ENCODE peak calls at places on chromosomes 13 and 19, in eight cellular contexts. L, T, C, B, O, Y, E and U are unnamed samples.

GRCh38 chr13:27868639-27869435 is 51.0 kb upstream of the PDX1 start:
- DNase-seq in B (no peak), C (no peak), O (no peak), Y (no peak), L (no peak), E (peak; percentile 7), T (no peak), U (no peak)

GRCh38 chr13:95607363-95607762 is 37.1 kb downstream of the DZIP1 start:
- DNase-seq in B (no peak), Y (no peak), T (peak; percentile 80), L (no peak), O (no peak), C (peak; percentile 14), E (no peak), U (no peak)

GRCh38 chr19:3407556-3408516 is 41.5 kb downstream of the NFIC start:
- DNase-seq in B (peak; percentile 43), O (peak; percentile 57), T (peak; percentile 54), L (no peak), C (no peak), E (no peak), Y (peak; percentile 61), U (no peak)

GRCh38 chr13:72508392-72508791 is 219.0 kb downstream of the MZT1 start:
- DNase-seq in B (no peak), E (no peak), T (no peak), C (no peak), O (no peak), L (no peak), Y (no peak), U (no peak)

GRCh38 chr13:112690242-112690943 is 555 bp downstream of the ATP11A start:
- DNase-seq in B (no peak), T (peak; percentile 45), O (peak; percentile 60), Y (peak; percentile 56), C (no peak), L (peak; percentile 36), E (no peak), U (peak; percentile 45)

GRCh38 chr19:38667552-38668205 is 20.2 kb downstream of the ACTN4 start:
- DNase-seq in O (no peak), T (peak; percentile 89), Y (no peak), E (no peak), B (no peak), C (peak; percentile 66), L (no peak), U (no peak)

GRCh38 chr13:73358606-73359005 is 299.8 kb downstream of the KLF5 start:
- DNase-seq in E (no peak), Y (no peak), C (no peak), T (no peak), L (no peak), O (no peak), B (no peak), U (no peak)

GRCh38 chr19:46815833-46816627 is 27.6 kb upstream of the SLC1A5 start:
- DNase-seq in O (no peak), B (no peak), T (no peak), Y (no peak), C (no peak), E (peak; percentile 63), L (no peak), U (no peak)

GRCh38 chr19:39672473-39672872 is 16.8 kb downstream of the LGALS16 start:
- DNase-seq in T (no peak), C (no peak), E (no peak), O (no peak), Y (no peak), L (no peak), B (no peak), U (no peak)

GRCh38 chr19:48190288-48191284 is 20.1 kb downstream of the ZSWIM9 start:
- DNase-seq in E (peak; percentile 50), O (no peak), L (peak; percentile 52), Y (no peak), T (peak; percentile 96), C (no peak), B (no peak), U (peak; percentile 83)

GRCh38 chr19:15529774-15530372 is 21.5 kb downstream of the CYP4F22 start:
- DNase-seq in O (no peak), Y (no peak), C (no peak), T (no peak), E (no peak), B (no peak), L (no peak), U (no peak)

GRCh38 chr19:29239220-29239776 is 26.3 kb upstream of the UQCRFS1 start:
- DNase-seq in L (no peak), C (no peak), O (no peak), B (no peak), Y (no peak), E (no peak), T (no peak), U (no peak)

GRCh38 chr13:30872685-30873443 is 33.2 kb upstream of the MEDAG start:
- DNase-seq in O (peak; percentile 37), C (peak; percentile 76), E (no peak), Y (peak; percentile 75), B (peak; percentile 67), L (no peak), T (peak; percentile 95), U (no peak)

DNA sequence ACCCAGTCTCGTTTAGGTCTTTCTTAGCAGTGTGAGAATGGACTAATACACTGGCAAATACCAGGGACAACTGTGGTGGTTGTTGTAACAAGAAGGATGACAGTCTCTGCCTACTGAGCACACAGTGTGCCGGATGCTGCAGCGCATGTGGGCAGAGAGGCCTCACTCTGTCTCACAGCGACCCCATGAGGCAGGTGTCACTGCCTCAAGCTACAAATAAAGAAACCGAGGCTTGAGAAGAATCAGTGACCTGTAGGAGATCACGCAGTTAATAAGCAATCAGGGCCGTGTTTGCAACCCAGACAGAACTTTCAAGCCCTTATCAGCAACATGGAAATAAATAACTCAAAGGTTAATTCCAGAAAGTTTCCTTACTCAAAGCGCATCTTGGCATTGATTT is 40.5 kb upstream of the GAS6 start:
- DNase-seq in O (peak; percentile 68), C (no peak), B (peak; percentile 48), Y (peak; percentile 53), E (no peak), L (no peak), T (no peak), U (peak; percentile 58)
- TF ChIP-seq CTCF in O (peak; percentile 61), C (peak; percentile 57), B (peak; percentile 45), Y (peak; percentile 74), E (peak; percentile 30), L (peak; percentile 50), T (peak; percentile 47), U (peak; percentile 47)

DNA sequence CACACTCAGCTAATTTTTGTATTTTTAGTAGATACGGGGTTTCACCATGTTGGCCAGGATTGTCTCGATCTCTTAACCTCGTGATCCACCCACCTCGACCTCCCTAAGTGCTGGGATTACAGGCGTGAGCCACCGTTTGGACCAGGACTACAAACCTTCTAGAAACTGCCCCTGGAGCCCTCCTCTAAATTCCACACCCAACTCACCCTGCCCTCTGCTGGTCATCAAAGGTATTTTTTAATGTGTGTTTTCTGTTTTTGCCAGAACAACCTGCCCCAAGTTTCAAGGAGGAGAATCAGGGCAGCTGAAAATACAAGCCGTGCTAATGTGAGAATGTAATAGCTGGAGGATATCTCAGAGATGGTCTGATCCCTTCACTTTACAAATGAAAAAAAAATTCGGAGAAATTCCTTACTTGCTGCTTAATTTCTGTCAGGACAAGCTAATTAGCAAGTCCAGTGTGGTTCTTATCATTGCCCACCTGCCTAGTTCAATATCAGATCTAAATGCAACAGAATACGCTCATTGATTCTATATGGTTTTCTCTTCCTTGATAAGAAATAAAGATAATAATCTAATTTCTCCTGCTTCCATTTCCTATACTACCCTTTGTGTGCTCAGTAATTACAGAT is 4.1 kb downstream of the ATP8A2 start:
- DNase-seq in C (no peak), O (no peak), E (peak; percentile 31), B (peak; percentile 41), Y (no peak), T (peak; percentile 19), L (peak; percentile 18), U (peak; percentile 52)
- TF ChIP-seq CTCF in C (peak; percentile 74), O (peak; percentile 38), E (peak; percentile 44), B (peak; percentile 55), Y (peak; percentile 47), T (peak; percentile 66), L (peak; percentile 69), U (peak; percentile 59)

GRCh38 chr13:23709521-23709920 is 139.3 kb downstream of the TNFRSF19 start:
- DNase-seq in B (no peak), O (no peak), T (no peak), Y (no peak), L (no peak), C (no peak), E (no peak), U (no peak)
- TF ChIP-seq CTCF in B (no peak), O (no peak), T (peak; percentile 39), Y (no peak), L (no peak), C (peak; percentile 11), E (no peak), U (no peak)

GRCh38 chr13:52670726-52671125 is 18.1 kb downstream of the SUGT1 start:
- DNase-seq in E (no peak), C (no peak), B (no peak), L (no peak), O (no peak), Y (no peak), T (no peak), U (no peak)

GRCh38 chr13:52664269-52664668 is 11.6 kb downstream of the SUGT1 start:
- DNase-seq in E (no peak), C (no peak), Y (no peak), B (no peak), T (no peak), L (no peak), O (no peak), U (no peak)

GRCh38 chr13:52659340-52659739 is 6.7 kb downstream of the SUGT1 start:
- DNase-seq in E (no peak), O (no peak), C (no peak), L (no peak), Y (no peak), T (no peak), B (no peak), U (no peak)

GRCh38 chr13:52669677-52670076 is 17.0 kb downstream of the SUGT1 start:
- DNase-seq in C (no peak), B (no peak), E (no peak), L (no peak), O (no peak), T (no peak), Y (no peak), U (no peak)

GRCh38 chr13:52665325-52665724 is 12.7 kb downstream of the SUGT1 start:
- DNase-seq in O (no peak), Y (no peak), E (peak; percentile 16), B (no peak), C (no peak), T (peak; percentile 14), L (no peak), U (no peak)
- TF ChIP-seq CTCF in O (no peak), Y (peak; percentile 42), E (peak; percentile 20), B (no peak), C (peak; percentile 63), T (no peak), L (peak; percentile 54), U (peak; percentile 55)